ENCODE peak calls at places on chromosomes 5 and 9, in eight cellular contexts. Y, G, E, H, P, D, A and Z are unnamed samples.

GRCh38 chr5:111372799-111373198 is 139.5 kb downstream of the STARD4 start:
- DNase-seq in Y (no peak), G (no peak), E (no peak), H (no peak), P (no peak), D (no peak), A (no peak), Z (no peak)

GRCh38 chr9:132077881-132078280 is 1.8 kb downstream of the MED27 start:
- DNase-seq in Y (no peak), G (no peak), E (no peak), H (no peak), P (no peak), D (no peak), A (no peak), Z (no peak)

GRCh38 chr5:39518516-39518915 is 93.7 kb upstream of the DAB2 start:
- DNase-seq in Y (peak), G (peak), E (no peak), H (no peak), P (peak), D (no peak), A (peak), Z (no peak)

GRCh38 chr9:127316586-127317383 is 52.2 kb downstream of the GARNL3 start:
- DNase-seq in Y (no peak), G (peak), E (no peak), H (no peak), P (peak), D (no peak), A (no peak), Z (no peak)

GRCh38 chr5:101288633-101289032 is 385.6 kb upstream of the ST8SIA4 start:
- DNase-seq in Y (no peak), G (no peak), E (no peak), H (no peak), P (no peak), D (no peak), A (no peak), Z (no peak)

GRCh38 chr5:7066471-7067235 is 329.3 kb upstream of the ADCY2 start:
- DNase-seq in Y (no peak), G (no peak), E (no peak), H (no peak), P (no peak), D (no peak), A (no peak), Z (no peak)

GRCh38 chr5:131763968-131764367 is 32.8 kb downstream of the FNIP1 start:
- DNase-seq in Y (no peak), G (no peak), E (no peak), H (no peak), P (no peak), D (no peak), A (no peak), Z (no peak)

GRCh38 chr5:159912033-159912800 is 4.1 kb upstream of the ADRA1B start:
- DNase-seq in Y (no peak), G (peak), E (no peak), H (no peak), P (peak), D (peak), A (peak), Z (peak)

GRCh38 chr5:31232273-31232888 is 38.9 kb downstream of the CDH6 start:
- DNase-seq in Y (peak), G (peak), E (no peak), H (peak), P (peak), D (no peak), A (peak), Z (peak)

GRCh38 chr5:111772456-111772855 is 15.5 kb upstream of the NREP start:
- DNase-seq in Y (no peak), G (no peak), E (no peak), H (peak), P (no peak), D (no peak), A (no peak), Z (peak)

GRCh38 chr5:74934949-74935751 is 69.0 kb upstream of the FAM169A start:
- DNase-seq in Y (no peak), G (peak), E (no peak), H (peak), P (peak), D (no peak), A (peak), Z (peak)

GRCh38 chr5:9920696-9921095 is 290.5 kb upstream of the TAS2R1 start:
- DNase-seq in Y (no peak), G (no peak), E (no peak), H (no peak), P (no peak), D (no peak), A (no peak), Z (no peak)

GRCh38 chr5:71925608-71926091 is 181.6 kb upstream of the MAP1B start:
- DNase-seq in Y (no peak), G (peak), E (no peak), H (no peak), P (peak), D (no peak), A (peak), Z (no peak)

GRCh38 chr9:130633336-130634190 is 30.8 kb upstream of the PRDM12 start:
- DNase-seq in Y (no peak), G (no peak), E (no peak), H (no peak), P (no peak), D (no peak), A (no peak), Z (no peak)

GRCh38 chr5:158810615-158811014 is 289.1 kb downstream of the EBF1 start:
- DNase-seq in Y (no peak), G (no peak), E (no peak), H (no peak), P (no peak), D (no peak), A (no peak), Z (no peak)

GRCh38 chr5:100779669-100780375 is 123.3 kb downstream of the ST8SIA4 start:
- DNase-seq in Y (no peak), G (no peak), E (no peak), H (no peak), P (no peak), D (peak), A (no peak), Z (no peak)

GRCh38 chr9:17531642-17532254 is 47.1 kb upstream of the SH3GL2 start:
- DNase-seq in Y (no peak), G (peak), E (peak), H (peak), P (peak), D (peak), A (peak), Z (peak)

GRCh38 chr5:8864053-8864452 is 681.8 kb downstream of the SEMA5A start:
- DNase-seq in Y (no peak), G (peak), E (no peak), H (peak), P (peak), D (no peak), A (peak), Z (no peak)

GRCh38 chr5:131855452-131855851 is 58.6 kb upstream of the FNIP1 start:
- DNase-seq in Y (no peak), G (no peak), E (no peak), H (no peak), P (no peak), D (no peak), A (no peak), Z (no peak)

GRCh38 chr9:19946446-19947109 is 157.7 kb upstream of the SLC24A2 start:
- DNase-seq in Y (no peak), G (peak), E (no peak), H (peak), P (peak), D (no peak), A (no peak), Z (peak)

GRCh38 chr9:18451409-18451808 is 22.5 kb upstream of the ADAMTSL1 start:
- DNase-seq in Y (no peak), G (peak), E (no peak), H (no peak), P (no peak), D (no peak), A (peak), Z (no peak)

GRCh38 chr9:131410051-131410491 is 16.2 kb downstream of the PRRC2B start:
- DNase-seq in Y (no peak), G (peak), E (no peak), H (no peak), P (peak), D (no peak), A (peak), Z (no peak)

GRCh38 chr5:118196229-118196628 is 792.1 kb downstream of the DTWD2 start:
- DNase-seq in Y (no peak), G (no peak), E (no peak), H (no peak), P (no peak), D (no peak), A (no peak), Z (no peak)

DNA sequence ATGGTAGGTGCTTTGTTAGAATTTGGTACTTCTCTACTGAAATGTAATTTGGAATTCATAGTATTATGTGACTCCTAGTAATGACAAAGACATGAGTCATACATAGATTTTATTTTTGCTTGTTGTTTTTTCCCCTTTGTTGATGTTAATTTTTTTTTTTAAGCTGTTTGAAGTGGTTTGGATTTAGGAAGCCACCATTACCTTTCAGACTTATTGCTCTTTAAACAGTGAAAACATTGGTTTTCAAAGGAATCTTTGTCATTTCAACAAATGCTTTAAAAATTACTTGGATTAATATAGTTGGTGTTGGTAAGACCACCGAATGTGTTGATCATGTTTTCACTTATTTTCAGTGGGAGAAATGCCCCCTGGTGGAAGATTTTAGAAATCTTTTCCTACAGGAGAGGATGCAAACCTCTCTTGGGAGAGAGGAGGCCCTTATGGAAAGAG is 170.1 kb upstream of the PITX1 start:
- DNase-seq in Y (no peak), G (no peak), E (no peak), H (peak), P (peak), D (no peak), A (peak), Z (no peak)
- TF ChIP-seq CTCF in Y (peak), G (peak), E (no peak), H (peak), P (no peak), D (peak), A (peak), Z (peak)

DNA sequence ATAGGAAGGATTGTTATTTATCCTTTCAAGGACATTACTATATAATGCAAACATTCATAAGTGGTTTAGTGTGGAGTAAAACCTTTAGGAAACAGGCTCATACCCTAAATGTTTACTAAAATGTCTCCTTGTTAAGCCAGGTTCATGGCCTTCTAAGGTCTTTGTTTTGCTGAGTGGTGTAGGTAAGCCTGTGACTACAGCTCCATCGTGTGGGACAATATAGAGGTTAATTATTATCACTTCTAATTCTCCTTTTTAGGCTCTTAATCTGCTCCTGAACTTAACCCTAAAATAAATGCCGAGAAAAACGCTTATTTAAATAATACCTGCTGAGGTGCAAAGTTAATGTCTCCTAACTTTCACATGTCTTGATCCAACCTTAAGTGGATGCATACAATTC is 43.8 kb downstream of the SPINK5 start:
- DNase-seq in Y (no peak), G (no peak), E (no peak), H (no peak), P (no peak), D (no peak), A (no peak), Z (peak)
- TF ChIP-seq CTCF in Y (no peak), G (no peak), E (no peak), H (no peak), P (no peak), D (no peak), A (no peak), Z (peak)

DNA sequence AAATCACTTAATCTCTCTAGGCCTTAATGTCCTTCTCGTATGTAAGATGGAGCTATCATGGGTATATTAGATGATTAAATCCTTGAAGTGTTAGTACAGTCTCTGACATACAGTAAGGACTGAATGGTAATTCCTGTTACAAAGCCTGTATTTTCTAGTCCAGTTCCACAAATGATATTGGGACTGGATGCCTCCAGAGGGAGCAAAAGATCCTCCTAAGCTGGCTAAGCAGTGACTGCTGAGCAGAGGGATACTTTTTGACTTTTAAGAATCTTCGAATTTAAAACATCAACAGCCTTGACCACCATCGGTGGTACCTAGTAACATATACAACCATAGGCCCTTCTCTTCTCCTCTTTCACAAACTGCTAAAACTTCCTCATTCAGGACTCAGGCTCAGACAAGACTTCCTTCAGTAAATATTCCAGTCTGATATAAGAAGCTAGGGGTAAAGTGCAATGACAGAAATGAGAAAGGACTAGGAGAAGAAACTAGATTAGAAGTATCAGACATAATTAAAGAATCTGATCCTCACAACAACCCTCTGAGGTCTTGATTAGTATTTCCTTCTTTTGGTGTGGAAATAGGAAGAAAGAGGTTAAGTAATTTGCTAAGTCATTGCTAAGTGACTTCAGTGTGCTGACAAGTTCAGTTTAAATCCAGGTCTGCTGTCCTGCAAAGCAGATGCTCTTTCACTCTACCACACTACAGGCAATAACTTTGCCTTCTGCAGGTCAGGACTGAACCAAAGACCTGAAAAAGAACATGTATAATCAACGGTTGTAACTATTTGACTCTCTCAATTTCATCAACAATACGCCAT is 13.9 kb downstream of the PTAR1 start:
- DNase-seq in Y (no peak), G (peak), E (no peak), H (peak), P (peak), D (no peak), A (peak), Z (peak)
- TF ChIP-seq CTCF in Y (peak), G (peak), E (no peak), H (peak), P (peak), D (no peak), A (peak), Z (peak)

DNA sequence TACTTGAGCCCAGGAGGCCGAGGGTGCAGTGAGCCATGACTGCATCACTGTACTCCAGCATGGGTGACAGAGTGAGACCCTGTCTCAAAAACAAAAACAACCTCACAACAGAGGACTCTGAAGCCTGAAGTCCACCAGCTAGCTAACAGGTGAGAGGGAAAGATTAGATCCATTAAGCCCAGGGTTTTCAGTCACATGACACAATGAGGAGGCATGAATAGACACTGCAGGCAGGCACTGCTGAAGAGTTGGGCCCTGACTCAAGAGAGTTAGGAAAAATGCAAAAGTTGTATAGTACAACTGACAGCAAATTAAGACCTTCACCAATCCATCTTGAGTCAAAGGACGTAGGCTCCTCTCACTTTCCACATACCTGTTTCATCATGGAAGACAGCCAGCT is 64.9 kb downstream of the IARS1 start:
- DNase-seq in Y (no peak), G (no peak), E (no peak), H (no peak), P (no peak), D (no peak), A (no peak), Z (no peak)
- TF ChIP-seq CTCF in Y (no peak), G (no peak), E (no peak), H (no peak), P (no peak), D (no peak), A (no peak), Z (no peak)

GRCh38 chr9:122138560-122139268 is 20.9 kb downstream of the NDUFA8 start:
- DNase-seq in Y (no peak), G (no peak), E (no peak), H (no peak), P (no peak), D (no peak), A (no peak), Z (no peak)
- TF ChIP-seq CTCF in Y (no peak), G (no peak), E (no peak), H (no peak), P (no peak), D (no peak), A (no peak), Z (no peak)

DNA sequence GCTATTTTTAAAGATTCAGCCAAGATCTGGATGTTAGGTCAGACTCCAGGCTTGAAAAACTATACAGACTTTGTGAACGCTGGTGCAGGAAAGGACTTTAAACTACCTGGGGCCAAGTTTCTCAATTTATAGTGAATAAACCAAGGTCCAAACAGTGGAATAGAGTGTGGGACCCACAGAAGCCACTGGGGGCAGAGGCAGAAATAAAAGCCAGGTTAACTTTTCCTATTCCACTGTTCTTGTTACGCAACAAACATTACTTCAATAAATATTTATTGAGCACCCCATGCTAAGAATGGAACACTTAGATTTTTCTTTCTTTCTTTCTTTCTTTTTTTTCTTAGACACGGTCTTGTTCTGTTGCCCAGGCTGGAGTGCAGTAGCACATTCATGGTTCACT is 11.0 kb upstream of the HAVCR1 start:
- DNase-seq in Y (no peak), G (no peak), E (no peak), H (no peak), P (no peak), D (no peak), A (no peak), Z (peak)
- TF ChIP-seq CTCF in Y (no peak), G (no peak), E (no peak), H (no peak), P (no peak), D (no peak), A (no peak), Z (peak)

GRCh38 chr9:72443855-72444254 is 77.6 kb upstream of the TMC1 start:
- DNase-seq in Y (no peak), G (no peak), E (no peak), H (no peak), P (no peak), D (no peak), A (no peak), Z (no peak)
- TF ChIP-seq CTCF in Y (no peak), G (no peak), E (no peak), H (no peak), P (no peak), D (no peak), A (no peak), Z (no peak)

GRCh38 chr9:83979812-83980394 is at the start of gene HNRNPK:
- DNase-seq in Y (peak), G (peak), E (peak), H (peak), P (peak), D (peak), A (peak), Z (peak)
- TF ChIP-seq CTCF in Y (peak), G (peak), E (no peak), H (no peak), P (no peak), D (no peak), A (no peak), Z (no peak)

GRCh38 chr5:38022621-38023020 is 182.8 kb upstream of the GDNF start:
- DNase-seq in Y (no peak), G (no peak), E (no peak), H (no peak), P (no peak), D (no peak), A (no peak), Z (no peak)
- TF ChIP-seq CTCF in Y (no peak), G (no peak), E (no peak), H (no peak), P (no peak), D (no peak), A (no peak), Z (no peak)